ENCODE peak calls at places on chromosomes 13 and 19, in five cellular contexts. K is AG04450, M is cardiac fibroblast, Y is fibroblast of mammary gland, U is Peyer's patch. R is an unnamed sample.

GRCh38 chr19:31338069-31338767 is 11.0 kb downstream of the TSHZ3 start:
- DNase-seq in K (no peak), M (peak), Y (peak), U (peak), R (peak)

GRCh38 chr13:75481176-75482069 is 546 bp downstream of the TBC1D4 start:
- DNase-seq in K (no peak), M (no peak), Y (no peak), U (peak), R (peak)

GRCh38 chr19:16668176-16668575 is 7.2 kb downstream of the TMEM38A start:
- DNase-seq in K (no peak), M (no peak), Y (no peak), U (no peak), R (no peak)

GRCh38 chr19:55545913-55546495 is 661 bp upstream of the SBK3 start:
- DNase-seq in K (no peak), M (no peak), Y (no peak), U (no peak), R (no peak)

GRCh38 chr13:110008816-110009215 is 222.4 kb upstream of the IRS2 start:
- DNase-seq in K (no peak), M (no peak), Y (no peak), U (no peak), R (no peak)

GRCh38 chr19:6499052-6499790 is 2.9 kb downstream of the TUBB4A start:
- DNase-seq in K (no peak), M (no peak), Y (no peak), U (no peak), R (no peak)

GRCh38 chr19:6632002-6632621 is 37.8 kb downstream of the TNFSF14 start:
- DNase-seq in K (no peak), M (peak), Y (peak), U (peak), R (peak)

GRCh38 chr13:99265162-99265822 is 7.1 kb upstream of the GPR18 start:
- DNase-seq in K (no peak), M (no peak), Y (no peak), U (no peak), R (no peak)

GRCh38 chr19:13100031-13100588 is 2.5 kb downstream of the LYL1 start:
- DNase-seq in K (no peak), M (no peak), Y (peak), U (peak), R (no peak)

GRCh38 chr19:13132471-13133166 is 14.6 kb downstream of the NACC1 start:
- DNase-seq in K (no peak), M (peak), Y (peak), U (no peak), R (no peak)

GRCh38 chr13:114128624-114129522 is 3.5 kb downstream of the RASA3 start:
- DNase-seq in K (peak), M (peak), Y (peak), U (peak), R (no peak)

GRCh38 chr19:51751655-51752054 is at the start of gene FPR1:
- DNase-seq in K (no peak), M (peak), Y (peak), U (no peak), R (no peak)

GRCh38 chr13:112354330-112355273 is 21.6 kb upstream of the SPACA7 start:
- DNase-seq in K (no peak), M (no peak), Y (no peak), U (no peak), R (no peak)

GRCh38 chr19:33241530-33242101 is 16.0 kb upstream of the SLC7A10 start:
- DNase-seq in K (no peak), M (peak), Y (peak), U (peak), R (no peak)

DNA sequence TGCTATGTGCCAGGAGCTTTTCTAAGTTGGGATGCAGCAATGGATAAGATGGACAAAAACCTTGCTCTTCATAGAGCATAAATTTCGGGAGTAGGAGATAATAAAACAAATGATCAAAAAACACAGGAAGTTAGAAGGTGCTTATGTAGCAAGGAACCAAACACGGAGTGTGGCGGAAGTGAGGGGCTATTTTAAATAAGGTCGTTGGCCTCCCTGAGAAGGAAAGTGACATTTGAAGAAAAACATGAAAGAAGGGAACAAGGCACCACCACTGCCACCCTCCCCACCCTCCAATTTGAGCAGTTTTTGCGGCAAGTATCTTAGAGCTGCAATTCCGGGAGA is 3.2 kb upstream of the GSX1 start:
- DNase-seq in K (no peak), M (no peak), Y (no peak), U (no peak), R (no peak)
- H3K4me3 ChIP-seq in K (no peak), M (no peak), Y (no peak), U (peak), R (no peak)

GRCh38 chr19:46713781-46714522 is 3.0 kb downstream of the PRKD2 start:
- DNase-seq in K (no peak), M (peak), Y (peak), U (peak), R (peak)
- H3K4me3 ChIP-seq in K (peak), M (peak), Y (peak), U (peak), R (peak)

DNA sequence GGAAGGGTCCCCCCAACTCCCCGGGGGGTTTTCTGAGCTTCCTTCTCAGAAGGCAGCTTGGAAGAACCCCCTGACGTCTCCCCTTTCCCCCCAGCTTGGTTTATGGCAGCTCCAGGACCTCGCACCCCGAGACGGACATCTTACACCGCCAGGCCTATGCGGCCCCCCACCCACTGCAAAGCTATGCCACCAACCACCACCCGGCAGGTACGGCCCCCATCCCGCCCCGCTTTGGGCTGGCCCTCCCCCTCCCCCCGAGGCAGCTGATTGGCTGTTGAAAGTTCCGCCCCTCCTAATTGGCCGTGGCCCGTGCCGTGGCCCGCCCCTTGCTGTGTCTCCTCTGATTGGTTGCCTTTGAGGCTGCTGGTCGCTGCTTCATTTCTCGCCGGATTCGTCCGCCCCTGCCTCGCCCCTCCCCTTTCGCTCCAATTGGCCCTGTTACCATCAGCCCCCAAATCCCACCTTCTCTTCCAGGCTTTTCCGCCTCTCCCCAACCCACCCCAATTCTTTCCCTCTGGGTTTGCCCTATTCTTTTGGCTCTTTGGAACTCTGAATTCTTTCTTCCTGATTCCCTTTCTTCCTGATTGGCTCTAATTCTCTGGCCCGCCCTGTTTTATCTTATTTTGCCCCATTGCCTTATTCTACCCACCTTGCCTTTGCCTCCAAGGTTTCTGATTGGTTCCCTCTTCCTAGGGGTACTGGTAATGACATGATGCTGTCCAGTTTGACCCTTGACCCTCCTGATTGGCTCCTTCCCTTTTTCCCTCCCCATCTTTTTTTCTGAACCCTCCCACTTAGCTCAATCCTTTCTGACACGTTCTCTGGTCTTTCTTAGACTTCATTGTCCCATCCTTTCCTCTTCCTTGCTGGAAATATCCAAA is 2.5 kb downstream of the PRR12 start:
- DNase-seq in K (peak), M (peak), Y (peak), U (peak), R (peak)
- H3K4me3 ChIP-seq in K (peak), M (peak), Y (peak), U (peak), R (peak)

GRCh38 chr13:84445776-84446175 is 563.5 kb upstream of the SLITRK1 start:
- DNase-seq in K (peak), M (no peak), Y (peak), U (no peak), R (no peak)

GRCh38 chr13:84443463-84443862 is 561.2 kb upstream of the SLITRK1 start:
- DNase-seq in K (no peak), M (no peak), Y (no peak), U (no peak), R (no peak)

DNA sequence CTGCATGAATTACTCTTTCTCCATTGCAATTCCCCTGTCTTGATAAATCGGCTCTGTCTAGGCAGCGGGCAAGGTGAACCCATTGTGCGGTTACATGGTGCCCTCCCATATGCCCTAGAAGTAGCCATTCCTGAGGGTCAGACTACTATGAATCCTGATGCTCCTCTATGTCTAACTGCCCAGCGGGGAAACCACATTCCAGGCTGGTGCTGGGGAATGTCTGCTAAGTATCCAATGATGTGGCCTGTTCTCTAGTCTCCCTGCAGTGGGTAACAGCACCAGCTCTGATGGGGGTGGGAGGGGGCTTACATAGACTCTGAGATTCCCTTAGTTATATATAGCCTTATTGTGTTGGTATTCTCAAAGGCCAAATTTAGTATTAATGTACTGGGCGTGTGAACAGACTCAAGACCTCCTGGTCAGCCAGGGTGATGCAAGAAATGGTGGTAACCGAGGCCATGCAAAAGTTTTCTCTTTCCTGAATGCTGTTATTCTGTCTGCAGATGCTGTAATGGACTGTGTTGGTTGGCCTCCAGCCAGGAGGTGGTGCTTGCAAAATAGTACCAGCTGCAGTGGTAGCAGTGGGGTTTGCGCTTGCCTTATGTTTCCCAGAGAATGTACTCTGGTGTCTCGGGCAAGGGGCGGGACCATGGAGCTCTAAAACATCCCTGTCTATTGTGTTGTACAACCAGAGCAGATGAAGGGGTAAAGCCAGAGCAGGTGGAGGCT is 564.9 kb upstream of the SLITRK1 start:
- DNase-seq in K (no peak), M (peak), Y (peak), U (no peak), R (no peak)
- H3K4me3 ChIP-seq in K (no peak), M (no peak), Y (no peak), U (no peak), R (no peak)

GRCh38 chr19:49363265-49364082 is at the start of gene DKKL1:
- DNase-seq in K (peak), M (peak), Y (peak), U (peak), R (peak)

GRCh38 chr19:49366110-49366509 is 2.4 kb downstream of the DKKL1 start:
- DNase-seq in K (no peak), M (no peak), Y (no peak), U (no peak), R (no peak)

GRCh38 chr19:49362048-49362925 is at the start of gene TEAD2:
- DNase-seq in K (no peak), M (peak), Y (peak), U (peak), R (peak)

GRCh38 chr19:49362926-49363264 is 679 bp upstream of the TEAD2 start:
- DNase-seq in K (no peak), M (peak), Y (no peak), U (no peak), R (peak)

GRCh38 chr19:49364083-49364687 is 508 bp downstream of the DKKL1 start:
- DNase-seq in K (no peak), M (no peak), Y (no peak), U (no peak), R (no peak)
- H3K4me3 ChIP-seq in K (peak), M (no peak), Y (peak), U (peak), R (peak)

GRCh38 chr13:52345631-52346251 is 60.2 kb downstream of the THSD1 start:
- DNase-seq in K (no peak), M (no peak), Y (no peak), U (no peak), R (no peak)
- H3K4me3 ChIP-seq in K (no peak), M (no peak), Y (no peak), U (no peak), R (no peak)

DNA sequence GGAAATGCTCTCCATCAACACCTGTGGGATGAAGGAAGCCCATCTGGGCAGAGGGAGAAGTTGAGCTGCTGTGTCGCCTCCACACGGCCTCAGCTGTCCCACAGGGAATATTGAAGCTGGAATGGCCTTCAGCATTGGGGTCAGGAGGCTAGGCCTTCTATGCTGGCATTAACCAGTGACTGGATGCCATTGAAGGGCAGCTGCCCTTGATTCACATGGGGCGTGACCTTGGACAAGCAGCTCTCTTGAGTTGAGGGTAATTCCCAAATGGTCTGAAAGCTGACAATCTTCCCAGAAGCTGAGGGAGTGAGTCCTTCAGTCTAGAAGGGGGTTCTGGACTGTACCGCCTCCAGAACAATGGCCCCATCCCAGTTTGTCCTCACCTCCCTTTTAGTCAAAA is 6.7 kb downstream of the BCL3 start:
- DNase-seq in K (no peak), M (no peak), Y (no peak), U (no peak), R (no peak)
- H3K4me3 ChIP-seq in K (no peak), M (no peak), Y (no peak), U (peak), R (no peak)

GRCh38 chr19:29367701-29368306 is 154.9 kb upstream of the UQCRFS1 start:
- DNase-seq in K (no peak), M (no peak), Y (no peak), U (no peak), R (no peak)
- H3K4me3 ChIP-seq in K (no peak), M (no peak), Y (no peak), U (no peak), R (no peak)

GRCh38 chr13:77298403-77298802 is 28.5 kb downstream of the MYCBP2 start:
- DNase-seq in K (no peak), M (no peak), Y (no peak), U (no peak), R (no peak)
- H3K4me3 ChIP-seq in K (no peak), M (no peak), Y (no peak), U (no peak), R (no peak)

GRCh38 chr19:57615346-57615745 is 1.3 kb downstream of the ZNF134 start:
- DNase-seq in K (no peak), M (no peak), Y (no peak), U (no peak), R (no peak)

GRCh38 chr19:57611113-57611512 is 2.9 kb upstream of the ZNF134 start:
- DNase-seq in K (no peak), M (no peak), Y (no peak), U (no peak), R (no peak)

DNA sequence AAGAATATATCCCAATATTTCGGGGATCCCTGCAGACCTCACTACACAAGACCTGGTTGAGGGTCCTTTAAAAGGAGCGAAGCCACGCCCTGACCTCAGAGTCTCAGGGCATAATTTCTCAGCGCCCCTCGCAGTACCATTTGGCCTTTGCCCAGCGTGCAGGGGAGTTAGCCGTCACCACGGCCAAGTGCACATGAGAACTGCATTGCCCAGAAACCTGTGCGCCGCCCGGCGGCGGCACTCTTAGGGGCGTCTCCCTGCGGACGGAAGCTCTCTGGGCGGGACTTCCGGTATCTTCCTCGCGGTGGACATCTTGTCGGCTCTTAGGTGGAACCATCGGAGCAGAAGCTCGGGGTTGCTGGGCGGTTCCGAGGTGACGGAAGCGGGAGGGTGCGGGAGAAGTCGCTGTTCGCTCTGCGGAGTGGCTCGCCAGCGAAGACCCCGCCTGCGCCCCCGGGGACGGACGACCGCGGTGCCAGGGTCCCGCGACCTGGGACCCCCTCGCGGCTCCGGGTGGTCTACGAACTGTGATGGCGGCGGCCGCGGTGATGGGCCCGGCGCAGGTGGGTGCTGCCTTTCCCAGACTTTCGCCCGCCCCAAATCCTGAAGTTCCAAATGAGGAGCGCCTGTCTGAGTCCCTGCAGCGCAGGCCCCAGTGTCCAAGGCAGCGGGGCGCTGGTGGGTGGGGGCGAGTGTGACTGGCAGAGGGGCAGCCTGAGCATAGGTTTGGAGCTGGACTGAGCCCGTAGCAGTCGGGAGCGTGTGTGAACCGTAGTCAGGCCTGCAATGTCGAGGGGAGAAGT is at the start of gene ZNF134:
- DNase-seq in K (peak), M (peak), Y (peak), U (peak), R (peak)
- H3K4me3 ChIP-seq in K (peak), M (peak), Y (peak), U (peak), R (peak)